ENCODE peak calls at places on chromosomes 5 and 9, in five cellular contexts. One of them, this sample, is unnamed.

GRCh38 chr9:73081979-73082657 is 69.5 kb upstream of the ANXA1 start:
- DNase-seq in GM12878: no peak
- DNase-seq in HepG2: peak; percentile 62
- DNase-seq in SK-N-SH: peak; percentile 23
- DNase-seq in HCT116: peak; percentile 41
- DNase-seq in this sample: peak; percentile 4

GRCh38 chr5:142323480-142324376 is 1.1 kb downstream of the SPRY4 start:
- DNase-seq in GM12878: no peak
- DNase-seq in HepG2: no peak
- DNase-seq in SK-N-SH: peak; percentile 43
- DNase-seq in HCT116: no peak
- DNase-seq in this sample: no peak

GRCh38 chr5:73912755-73913365 is 286.9 kb downstream of the ARHGEF28 start:
- DNase-seq in GM12878: peak; percentile 38
- DNase-seq in HepG2: no peak
- DNase-seq in SK-N-SH: no peak
- DNase-seq in HCT116: no peak
- DNase-seq in this sample: no peak

GRCh38 chr9:76216161-76216649 is 178.0 kb downstream of the RFK start:
- DNase-seq in GM12878: no peak
- DNase-seq in HepG2: no peak
- DNase-seq in SK-N-SH: no peak
- DNase-seq in HCT116: peak; percentile 15
- DNase-seq in this sample: no peak

GRCh38 chr9:136527721-136528710 is 17.8 kb downstream of the NOTCH1 start:
- DNase-seq in GM12878: no peak
- DNase-seq in HepG2: no peak
- DNase-seq in SK-N-SH: peak; percentile 86
- DNase-seq in HCT116: no peak
- DNase-seq in this sample: peak; percentile 34

GRCh38 chr9:72622186-72622585 is 100.8 kb downstream of the TMC1 start:
- DNase-seq in GM12878: no peak
- DNase-seq in HepG2: no peak
- DNase-seq in SK-N-SH: no peak
- DNase-seq in HCT116: no peak
- DNase-seq in this sample: no peak

GRCh38 chr5:158484968-158485367 is 614.7 kb downstream of the EBF1 start:
- DNase-seq in GM12878: no peak
- DNase-seq in HepG2: no peak
- DNase-seq in SK-N-SH: no peak
- DNase-seq in HCT116: no peak
- DNase-seq in this sample: no peak

GRCh38 chr5:103808464-103809106 is 246.0 kb upstream of the NUDT12 start:
- DNase-seq in GM12878: no peak
- DNase-seq in HepG2: peak; percentile 34
- DNase-seq in SK-N-SH: peak; percentile 61
- DNase-seq in HCT116: peak; percentile 61
- DNase-seq in this sample: peak; percentile 50

GRCh38 chr9:37017546-37017945 is 16.5 kb downstream of the PAX5 start:
- DNase-seq in GM12878: no peak
- DNase-seq in HepG2: no peak
- DNase-seq in SK-N-SH: no peak
- DNase-seq in HCT116: no peak
- DNase-seq in this sample: no peak

GRCh38 chr5:168530751-168531150 is 1.6 kb downstream of the FBLL1 start:
- DNase-seq in GM12878: no peak
- DNase-seq in HepG2: no peak
- DNase-seq in SK-N-SH: no peak
- DNase-seq in HCT116: no peak
- DNase-seq in this sample: no peak

GRCh38 chr5:168531191-168531590 is 2.1 kb downstream of the FBLL1 start:
- DNase-seq in GM12878: no peak
- DNase-seq in HepG2: no peak
- DNase-seq in SK-N-SH: no peak
- DNase-seq in HCT116: no peak
- DNase-seq in this sample: no peak

GRCh38 chr5:168527756-168528295 is 1.3 kb upstream of the FBLL1 start:
- DNase-seq in GM12878: no peak
- DNase-seq in HepG2: no peak
- DNase-seq in SK-N-SH: no peak
- DNase-seq in HCT116: no peak
- DNase-seq in this sample: no peak

GRCh38 chr5:168529361-168530234 is 493 bp downstream of the FBLL1 start:
- DNase-seq in GM12878: no peak
- DNase-seq in HepG2: no peak
- DNase-seq in SK-N-SH: peak; percentile 80
- DNase-seq in HCT116: no peak
- DNase-seq in this sample: no peak

DNA sequence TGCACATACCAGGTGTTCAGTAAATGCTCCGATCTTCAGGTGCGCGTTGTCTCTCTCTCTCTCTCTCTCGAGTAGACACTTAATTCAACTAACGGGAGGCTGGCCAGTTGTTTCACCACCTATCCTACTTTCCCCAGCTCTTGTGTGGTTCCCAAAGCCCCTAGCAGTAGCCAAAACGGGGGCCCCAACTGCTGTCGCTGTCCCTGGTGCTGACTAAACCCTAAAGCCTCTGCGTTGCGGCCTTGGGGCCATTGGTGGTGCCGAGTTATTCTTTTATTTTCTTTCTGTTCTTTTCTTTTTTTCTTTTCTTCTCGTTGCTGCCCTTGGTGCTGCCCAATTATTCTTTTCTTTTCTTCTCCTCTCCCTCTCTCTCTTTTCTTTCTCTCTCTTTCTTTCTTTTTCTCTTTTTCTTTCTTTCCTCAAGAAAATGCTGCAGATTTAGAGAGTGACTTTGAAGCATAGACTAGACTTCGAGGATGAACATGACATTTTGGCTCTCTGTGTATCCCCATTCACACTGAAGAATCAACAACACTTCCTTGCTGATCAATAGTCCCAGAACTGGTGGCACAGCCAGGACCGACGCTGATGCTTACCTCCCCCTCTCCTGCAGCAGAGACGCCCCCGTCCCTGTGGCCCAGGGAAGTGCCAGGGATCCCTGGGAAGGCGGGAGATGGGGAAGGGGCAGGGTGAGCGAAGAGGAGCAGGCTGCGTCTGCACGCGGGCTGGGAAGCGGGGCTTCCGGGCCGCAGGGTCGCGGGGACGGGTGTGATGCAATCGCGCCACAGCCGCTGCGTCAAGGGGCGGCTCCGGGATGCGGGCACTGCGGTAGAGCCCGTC is at the start of gene FBLL1:
- DNase-seq in GM12878: no peak
- DNase-seq in HepG2: peak; percentile 19
- DNase-seq in SK-N-SH: peak; percentile 94
- DNase-seq in HCT116: no peak
- DNase-seq in this sample: no peak
- TF ChIP-seq JUND in GM12878: no peak
- TF ChIP-seq JUND in HepG2: no peak
- TF ChIP-seq JUND in SK-N-SH: no peak
- TF ChIP-seq JUND in HCT116: no peak
- TF ChIP-seq JUND in this sample: no peak

GRCh38 chr5:60403343-60404006 is 296.5 kb downstream of the DEPDC1B start:
- DNase-seq in GM12878: no peak
- DNase-seq in HepG2: peak; percentile 65
- DNase-seq in SK-N-SH: no peak
- DNase-seq in HCT116: no peak
- DNase-seq in this sample: no peak

GRCh38 chr5:60402161-60402785 is 297.7 kb downstream of the DEPDC1B start:
- DNase-seq in GM12878: no peak
- DNase-seq in HepG2: no peak
- DNase-seq in SK-N-SH: no peak
- DNase-seq in HCT116: no peak
- DNase-seq in this sample: no peak

GRCh38 chr5:60399507-60399906 is 300.5 kb downstream of the DEPDC1B start:
- DNase-seq in GM12878: no peak
- DNase-seq in HepG2: no peak
- DNase-seq in SK-N-SH: no peak
- DNase-seq in HCT116: no peak
- DNase-seq in this sample: no peak

GRCh38 chr5:60404171-60404570 is 295.8 kb downstream of the DEPDC1B start:
- DNase-seq in GM12878: no peak
- DNase-seq in HepG2: peak; percentile 23
- DNase-seq in SK-N-SH: no peak
- DNase-seq in HCT116: no peak
- DNase-seq in this sample: no peak
- TF ChIP-seq JUND in GM12878: no peak
- TF ChIP-seq JUND in HepG2: no peak
- TF ChIP-seq JUND in SK-N-SH: no peak
- TF ChIP-seq JUND in HCT116: no peak
- TF ChIP-seq JUND in this sample: no peak

DNA sequence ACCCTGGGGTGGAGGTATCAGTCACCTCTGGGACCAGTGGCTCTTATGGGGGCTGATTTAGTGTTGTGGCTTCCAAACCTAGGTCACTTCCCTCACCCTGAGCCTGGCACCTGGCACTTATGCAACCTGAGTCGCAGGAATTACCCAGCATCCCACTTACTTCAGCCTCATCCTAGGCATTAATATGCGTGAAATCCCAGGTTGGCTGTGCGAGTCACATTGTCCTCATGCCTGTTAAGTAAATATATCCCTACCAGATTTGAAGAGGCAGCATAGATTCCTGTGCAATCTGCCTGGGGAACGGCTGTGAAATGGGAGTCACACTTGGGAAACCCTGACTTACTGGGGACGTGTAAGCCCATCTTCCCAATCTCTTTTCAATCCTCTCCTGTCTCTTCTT is 42.7 kb upstream of the AKNA start:
- DNase-seq in GM12878: no peak
- DNase-seq in HepG2: no peak
- DNase-seq in SK-N-SH: no peak
- DNase-seq in HCT116: no peak
- DNase-seq in this sample: no peak
- TF ChIP-seq JUND in GM12878: no peak
- TF ChIP-seq JUND in HepG2: no peak
- TF ChIP-seq JUND in SK-N-SH: no peak
- TF ChIP-seq JUND in HCT116: no peak
- TF ChIP-seq JUND in this sample: no peak

DNA sequence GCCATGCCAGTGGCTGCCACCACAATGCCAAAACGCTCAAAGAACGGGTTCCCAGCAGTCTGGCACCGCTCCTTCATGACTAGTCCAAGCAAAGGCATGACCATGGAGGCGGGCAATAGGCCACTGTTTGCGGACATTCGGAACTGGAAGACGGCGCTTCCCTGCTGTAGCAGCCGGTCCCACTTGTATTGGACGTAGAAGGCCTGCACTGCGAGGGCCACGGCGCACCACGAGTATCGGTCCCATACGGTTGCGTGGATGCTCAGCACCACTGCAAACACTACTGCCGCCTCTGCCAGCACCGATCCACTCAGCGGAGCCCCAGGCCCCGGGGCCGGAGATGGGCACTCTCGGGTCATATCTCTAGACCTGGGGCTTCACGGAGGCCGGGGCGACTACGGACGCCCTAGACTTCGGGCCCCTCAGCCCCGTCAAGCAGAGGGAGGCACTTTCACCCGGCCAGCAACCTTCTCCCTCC is 419 bp downstream of the DOLK start:
- DNase-seq in GM12878: no peak
- DNase-seq in HepG2: no peak
- DNase-seq in SK-N-SH: no peak
- DNase-seq in HCT116: no peak
- DNase-seq in this sample: peak; percentile 44
- TF ChIP-seq JUND in GM12878: no peak
- TF ChIP-seq JUND in HepG2: no peak
- TF ChIP-seq JUND in SK-N-SH: no peak
- TF ChIP-seq JUND in HCT116: no peak
- TF ChIP-seq JUND in this sample: no peak

GRCh38 chr5:82754347-82754746 is 322.8 kb downstream of the TMEM167A start:
- DNase-seq in GM12878: no peak
- DNase-seq in HepG2: no peak
- DNase-seq in SK-N-SH: no peak
- DNase-seq in HCT116: no peak
- DNase-seq in this sample: no peak
- TF ChIP-seq JUND in GM12878: no peak
- TF ChIP-seq JUND in HepG2: no peak
- TF ChIP-seq JUND in SK-N-SH: no peak
- TF ChIP-seq JUND in HCT116: no peak
- TF ChIP-seq JUND in this sample: no peak

GRCh38 chr5:90305022-90305720 is 104.4 kb downstream of the CETN3 start:
- DNase-seq in GM12878: no peak
- DNase-seq in HepG2: no peak
- DNase-seq in SK-N-SH: no peak
- DNase-seq in HCT116: no peak
- DNase-seq in this sample: no peak

GRCh38 chr5:90301248-90301647 is 108.3 kb downstream of the CETN3 start:
- DNase-seq in GM12878: peak; percentile 20
- DNase-seq in HepG2: no peak
- DNase-seq in SK-N-SH: no peak
- DNase-seq in HCT116: no peak
- DNase-seq in this sample: no peak

GRCh38 chr5:90308787-90309585 is 100.6 kb downstream of the CETN3 start:
- DNase-seq in GM12878: no peak
- DNase-seq in HepG2: peak; percentile 44
- DNase-seq in SK-N-SH: no peak
- DNase-seq in HCT116: no peak
- DNase-seq in this sample: peak; percentile 63

GRCh38 chr5:90307386-90308181 is 102.0 kb downstream of the CETN3 start:
- DNase-seq in GM12878: no peak
- DNase-seq in HepG2: no peak
- DNase-seq in SK-N-SH: no peak
- DNase-seq in HCT116: no peak
- DNase-seq in this sample: no peak

DNA sequence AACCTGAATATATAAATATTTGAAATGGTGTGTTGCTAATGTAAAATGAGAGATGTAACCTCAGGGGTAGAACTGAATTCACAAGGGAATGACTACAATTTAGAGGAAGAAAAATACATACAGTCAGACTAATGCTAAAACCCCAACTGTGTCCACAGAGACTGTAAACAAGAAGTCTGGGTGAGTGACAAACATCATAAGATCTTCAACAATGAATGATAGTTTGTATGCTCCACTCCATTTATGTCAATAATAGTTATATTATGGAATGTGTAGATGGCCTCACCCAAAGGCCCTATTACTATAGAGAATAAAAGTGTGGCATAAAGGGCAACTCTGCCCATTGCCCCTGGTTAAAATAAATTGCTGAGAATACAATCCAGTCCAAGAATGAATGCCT is 102.9 kb downstream of the CETN3 start:
- DNase-seq in GM12878: no peak
- DNase-seq in HepG2: no peak
- DNase-seq in SK-N-SH: no peak
- DNase-seq in HCT116: no peak
- DNase-seq in this sample: no peak
- TF ChIP-seq JUND in GM12878: no peak
- TF ChIP-seq JUND in HepG2: no peak
- TF ChIP-seq JUND in SK-N-SH: no peak
- TF ChIP-seq JUND in HCT116: no peak
- TF ChIP-seq JUND in this sample: no peak